ENCODE peak calls at places on chromosomes 11 and 22, in five cellular contexts. One of them, this sample, is unnamed.

GRCh38 chr11:125333354-125334077 is 162.5 kb downstream of the FEZ1 start:
- DNase-seq in H1: no peak
- DNase-seq in breast epithelium: no peak
- DNase-seq in heart left ventricle: no peak
- DNase-seq in transverse colon: no peak
- DNase-seq in this sample: no peak

GRCh38 chr11:26753738-26754504 is 32.1 kb upstream of the SLC5A12 start:
- DNase-seq in H1: no peak
- DNase-seq in breast epithelium: no peak
- DNase-seq in heart left ventricle: peak; percentile 10
- DNase-seq in transverse colon: peak; percentile 35
- DNase-seq in this sample: no peak

GRCh38 chr22:33221566-33221965 is 163.4 kb upstream of the SYN3 start:
- DNase-seq in H1: no peak
- DNase-seq in breast epithelium: no peak
- DNase-seq in heart left ventricle: no peak
- DNase-seq in transverse colon: no peak
- DNase-seq in this sample: no peak

GRCh38 chr11:116581349-116581748 is 191.4 kb downstream of the BUD13 start:
- DNase-seq in H1: no peak
- DNase-seq in breast epithelium: no peak
- DNase-seq in heart left ventricle: no peak
- DNase-seq in transverse colon: no peak
- DNase-seq in this sample: no peak

GRCh38 chr22:37640591-37641250 is 1.3 kb downstream of the SH3BP1 start:
- DNase-seq in H1: no peak
- DNase-seq in breast epithelium: no peak
- DNase-seq in heart left ventricle: no peak
- DNase-seq in transverse colon: peak; percentile 54
- DNase-seq in this sample: no peak

GRCh38 chr11:112881461-112881860 is 79.8 kb upstream of the NCAM1 start:
- DNase-seq in H1: peak; percentile 7
- DNase-seq in breast epithelium: peak; percentile 57
- DNase-seq in heart left ventricle: peak; percentile 83
- DNase-seq in transverse colon: peak; percentile 31
- DNase-seq in this sample: no peak

GRCh38 chr11:125778728-125779127 is at the start of gene PATE2:
- DNase-seq in H1: no peak
- DNase-seq in breast epithelium: no peak
- DNase-seq in heart left ventricle: no peak
- DNase-seq in transverse colon: no peak
- DNase-seq in this sample: no peak

GRCh38 chr11:64652586-64653387 is 61.8 kb downstream of the SLC22A12 start:
- DNase-seq in H1: peak; percentile 67
- DNase-seq in breast epithelium: peak; percentile 78
- DNase-seq in heart left ventricle: peak; percentile 77
- DNase-seq in transverse colon: peak; percentile 82
- DNase-seq in this sample: no peak

GRCh38 chr11:3637201-3637600 is 4.6 kb downstream of the ART5 start:
- DNase-seq in H1: no peak
- DNase-seq in breast epithelium: no peak
- DNase-seq in heart left ventricle: no peak
- DNase-seq in transverse colon: no peak
- DNase-seq in this sample: no peak

GRCh38 chr11:77568306-77568705 is 21.4 kb upstream of the AQP11 start:
- DNase-seq in H1: no peak
- DNase-seq in breast epithelium: no peak
- DNase-seq in heart left ventricle: no peak
- DNase-seq in transverse colon: no peak
- DNase-seq in this sample: no peak

GRCh38 chr11:77569671-77570070 is 20.1 kb upstream of the AQP11 start:
- DNase-seq in H1: no peak
- DNase-seq in breast epithelium: no peak
- DNase-seq in heart left ventricle: no peak
- DNase-seq in transverse colon: no peak
- DNase-seq in this sample: no peak

DNA sequence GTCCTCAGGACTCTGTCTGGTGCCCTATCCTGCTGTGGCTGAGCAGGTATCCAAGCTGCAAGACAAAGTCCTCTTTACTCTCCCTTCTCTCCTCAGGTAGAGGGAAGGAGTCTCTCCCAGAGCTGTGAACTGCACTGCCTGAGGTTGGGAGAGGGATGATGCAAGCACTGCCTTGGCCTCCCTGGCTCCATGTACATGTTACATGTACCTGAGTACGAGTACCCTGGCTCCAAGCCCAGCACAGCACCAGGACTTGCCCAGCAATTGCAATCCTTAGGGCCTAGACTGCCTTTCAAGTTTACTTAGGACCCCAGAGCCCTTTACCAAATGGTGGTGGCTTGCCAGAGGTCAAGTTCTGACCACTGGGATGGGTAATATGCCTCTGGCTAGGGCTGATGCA is 20.7 kb upstream of the AQP11 start:
- DNase-seq in H1: no peak
- DNase-seq in breast epithelium: no peak
- DNase-seq in heart left ventricle: no peak
- DNase-seq in transverse colon: no peak
- DNase-seq in this sample: no peak
- H3K36me3 ChIP-seq in H1: no peaks in the 10 kb centered on the region
- H3K36me3 ChIP-seq in breast epithelium: no peaks in the 10 kb centered on the region
- H3K36me3 ChIP-seq in heart left ventricle: no peaks in the 10 kb centered on the region
- H3K36me3 ChIP-seq in transverse colon: no peaks in the 10 kb centered on the region
- H3K36me3 ChIP-seq in this sample: no peaks in the 10 kb centered on the region

GRCh38 chr22:43008921-43009320 is 6.0 kb downstream of the PACSIN2 start:
- DNase-seq in H1: no peak
- DNase-seq in breast epithelium: no peak
- DNase-seq in heart left ventricle: no peak
- DNase-seq in transverse colon: no peak
- DNase-seq in this sample: no peak
- H3K4me1 ChIP-seq in H1: peaks cover 8% of the 10 kb centered on the region
- H3K4me1 ChIP-seq in breast epithelium: peaks cover 2% of the 10 kb centered on the region
- H3K4me1 ChIP-seq in heart left ventricle: peaks cover 59% of the 10 kb centered on the region
- H3K4me1 ChIP-seq in transverse colon: peaks cover 78% of the 10 kb centered on the region
- H3K4me1 ChIP-seq in this sample: peaks cover 57% of the 10 kb centered on the region

GRCh38 chr22:31943976-31944699 is at the start of gene YWHAH:
- DNase-seq in H1: peak; percentile 84
- DNase-seq in breast epithelium: peak; percentile 96
- DNase-seq in heart left ventricle: peak; percentile 97
- DNase-seq in transverse colon: peak; percentile 98
- DNase-seq in this sample: no peak
- TF ChIP-seq POLR2A in H1: peak; percentile 97
- TF ChIP-seq POLR2A in breast epithelium: no peak
- TF ChIP-seq POLR2A in heart left ventricle: peak; percentile 67
- TF ChIP-seq POLR2A in transverse colon: peak; percentile 58
- TF ChIP-seq POLR2A in this sample: no peak

DNA sequence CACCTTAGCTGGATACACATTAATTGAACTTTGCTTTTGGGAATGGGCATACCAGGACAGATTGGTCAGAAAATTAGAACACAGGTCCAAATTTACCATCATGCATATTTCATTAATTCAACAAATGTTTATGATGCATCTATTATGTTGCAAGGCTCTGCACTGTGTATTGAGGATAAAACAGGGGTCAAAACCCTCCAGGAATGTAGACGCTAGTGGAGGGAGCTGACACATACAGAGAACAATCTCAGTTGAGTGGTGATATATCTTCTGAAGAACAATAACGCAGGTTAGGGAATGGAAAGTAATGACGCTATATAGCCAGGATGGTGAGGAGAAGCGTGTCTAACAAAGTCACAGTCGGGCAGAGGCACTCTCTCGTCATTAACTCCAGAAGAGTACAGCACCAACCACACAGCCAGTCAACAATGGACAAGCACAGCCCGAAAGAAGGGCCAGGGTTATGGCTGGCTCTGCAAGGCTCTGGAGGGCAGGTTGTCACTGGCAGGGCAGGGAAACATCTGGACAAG is 3.8 kb downstream of the FLI1 start:
- DNase-seq in H1: no peak
- DNase-seq in breast epithelium: no peak
- DNase-seq in heart left ventricle: no peak
- DNase-seq in transverse colon: no peak
- DNase-seq in this sample: no peak
- H3K36me3 ChIP-seq in H1: no peaks in the 10 kb centered on the region
- H3K36me3 ChIP-seq in breast epithelium: no peaks in the 10 kb centered on the region
- H3K36me3 ChIP-seq in heart left ventricle: no peaks in the 10 kb centered on the region
- H3K36me3 ChIP-seq in transverse colon: no peaks in the 10 kb centered on the region
- H3K36me3 ChIP-seq in this sample: no peaks in the 10 kb centered on the region

GRCh38 chr11:12540075-12540685 is 134.0 kb upstream of the TEAD1 start:
- DNase-seq in H1: no peak
- DNase-seq in breast epithelium: no peak
- DNase-seq in heart left ventricle: no peak
- DNase-seq in transverse colon: no peak
- DNase-seq in this sample: peak; percentile 65
- H3K4me1 ChIP-seq in H1: no peaks in the 10 kb centered on the region
- H3K4me1 ChIP-seq in breast epithelium: peaks cover 8% of the 10 kb centered on the region
- H3K4me1 ChIP-seq in heart left ventricle: peaks cover 8% of the 10 kb centered on the region
- H3K4me1 ChIP-seq in transverse colon: peaks cover 15% of the 10 kb centered on the region
- H3K4me1 ChIP-seq in this sample: peaks cover 39% of the 10 kb centered on the region

DNA sequence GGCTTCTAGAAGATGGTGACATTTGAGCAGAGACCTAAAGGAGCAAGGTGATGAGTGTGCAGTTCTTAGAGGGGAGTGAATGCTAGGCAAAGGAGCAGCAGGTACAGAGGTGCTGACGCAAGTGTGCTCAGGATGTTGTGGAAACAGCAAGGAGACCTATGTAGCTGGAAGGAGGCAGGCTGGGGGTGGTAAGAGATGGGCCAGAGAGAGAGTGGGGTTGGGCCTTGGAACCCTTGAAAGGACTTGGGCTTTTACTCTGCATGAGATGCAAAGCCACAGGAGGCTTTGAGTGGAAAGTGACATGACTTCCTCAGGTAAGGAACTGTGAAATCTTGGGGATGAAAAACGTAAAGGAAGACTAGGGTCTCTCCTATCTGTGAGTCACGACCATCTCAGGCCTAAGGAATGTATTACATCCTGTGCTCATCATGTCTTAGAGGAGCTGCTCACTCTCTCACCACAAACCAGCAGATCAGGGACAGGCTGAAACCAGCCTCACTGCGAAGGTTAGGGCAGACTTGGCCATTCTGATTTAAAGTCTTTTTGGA is 65.4 kb downstream of the MICAL2 start:
- DNase-seq in H1: no peak
- DNase-seq in breast epithelium: no peak
- DNase-seq in heart left ventricle: no peak
- DNase-seq in transverse colon: no peak
- DNase-seq in this sample: no peak
- TF ChIP-seq POLR2A in H1: no peak
- TF ChIP-seq POLR2A in breast epithelium: no peak
- TF ChIP-seq POLR2A in heart left ventricle: no peak
- TF ChIP-seq POLR2A in transverse colon: no peak
- TF ChIP-seq POLR2A in this sample: no peak

DNA sequence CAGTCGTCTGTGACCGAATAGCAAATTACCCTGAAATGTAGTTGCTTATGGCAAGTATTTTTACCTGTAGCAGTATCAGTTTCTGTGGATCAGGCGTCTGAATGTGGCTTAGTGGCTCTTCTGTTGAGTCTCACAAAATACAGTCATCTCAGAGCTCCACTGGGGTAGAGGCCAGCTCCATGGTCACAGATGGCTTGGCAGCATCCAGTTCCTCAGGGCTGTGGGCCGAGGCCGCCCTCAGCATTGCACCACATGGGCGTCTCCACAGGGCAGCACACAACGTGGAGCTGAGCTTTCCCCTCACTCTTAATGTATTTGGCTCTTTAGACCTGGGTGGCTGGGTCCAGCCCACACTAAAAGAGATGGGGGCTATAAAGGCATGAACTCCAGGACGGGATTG is 57.8 kb downstream of the SBF1 start:
- DNase-seq in H1: no peak
- DNase-seq in breast epithelium: no peak
- DNase-seq in heart left ventricle: no peak
- DNase-seq in transverse colon: no peak
- DNase-seq in this sample: no peak
- H3K36me3 ChIP-seq in H1: peaks cover 50% of the 10 kb centered on the region
- H3K36me3 ChIP-seq in breast epithelium: peaks cover 8% of the 10 kb centered on the region
- H3K36me3 ChIP-seq in heart left ventricle: peaks cover 90% of the 10 kb centered on the region
- H3K36me3 ChIP-seq in transverse colon: no peaks in the 10 kb centered on the region
- H3K36me3 ChIP-seq in this sample: no peaks in the 10 kb centered on the region

GRCh38 chr22:36378080-36378788 is 9.5 kb downstream of the MYH9 start:
- DNase-seq in H1: no peak
- DNase-seq in breast epithelium: no peak
- DNase-seq in heart left ventricle: no peak
- DNase-seq in transverse colon: no peak
- DNase-seq in this sample: no peak
- H3K4me1 ChIP-seq in H1: peaks cover 2% of the 10 kb centered on the region
- H3K4me1 ChIP-seq in breast epithelium: peaks cover 9% of the 10 kb centered on the region
- H3K4me1 ChIP-seq in heart left ventricle: peaks cover 100% of the 10 kb centered on the region
- H3K4me1 ChIP-seq in transverse colon: peaks cover 89% of the 10 kb centered on the region
- H3K4me1 ChIP-seq in this sample: peaks cover 100% of the 10 kb centered on the region

DNA sequence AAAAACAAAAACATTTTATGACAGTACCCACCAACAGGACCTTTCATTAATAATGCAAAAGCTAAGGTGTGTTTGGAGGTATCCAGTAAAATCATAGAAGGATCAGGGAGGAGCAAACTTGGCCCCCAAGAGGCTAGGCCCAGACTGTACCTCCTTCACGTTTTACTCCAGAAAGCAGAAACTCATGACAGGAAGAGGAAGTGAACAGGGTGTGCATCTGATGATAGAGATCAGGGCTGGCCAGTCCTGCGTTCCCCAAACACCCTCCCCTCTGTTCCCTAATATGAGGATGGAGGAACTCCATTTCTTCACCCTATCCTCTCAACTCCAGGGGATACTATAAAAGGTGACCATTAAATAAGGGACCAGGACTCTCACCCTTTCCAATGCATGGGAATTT is 10.2 kb upstream of the MS4A12 start:
- DNase-seq in H1: no peak
- DNase-seq in breast epithelium: no peak
- DNase-seq in heart left ventricle: no peak
- DNase-seq in transverse colon: no peak
- DNase-seq in this sample: no peak
- TF ChIP-seq POLR2A in H1: no peak
- TF ChIP-seq POLR2A in breast epithelium: no peak
- TF ChIP-seq POLR2A in heart left ventricle: no peak
- TF ChIP-seq POLR2A in transverse colon: no peak
- TF ChIP-seq POLR2A in this sample: no peak

This sample was measured in vagina.